ENCODE peak calls at places on chromosome 20, in seven cellular contexts. U is mesendoderm, H is H9, C is neuronal stem cell, K is IMR-90, M is H1, Y is trophoblast cell. D is an unnamed sample.
A peak's percentile ranks its signal among the peaks of the same experiment; 100 is the strongest.

GRCh38 chr20:34566978-34567884 is 8.7 kb downstream of the MAP1LC3A start:
- DNase-seq in U (no peak), H (no peak), C (no peak), K (no peak), M (no peak), Y (no peak), D (no peak)

GRCh38 chr20:64152906-64153305 is 11.3 kb upstream of the MYT1 start:
- DNase-seq in U (no peak), H (no peak), C (no peak), K (no peak), M (no peak), Y (no peak), D (no peak)

GRCh38 chr20:1894951-1895673 is at the start of gene SIRPA:
- DNase-seq in U (peak; percentile 61), H (peak; percentile 48), C (peak; percentile 45), K (peak; percentile 64), M (peak; percentile 62), Y (peak; percentile 10), D (peak; percentile 80)

GRCh38 chr20:362271-363254 is 15.7 kb downstream of the NRSN2 start:
- DNase-seq in U (peak; percentile 61), H (peak; percentile 50), C (no peak), K (peak; percentile 83), M (no peak), Y (peak; percentile 65), D (peak; percentile 85)

GRCh38 chr20:57669626-57670025 is 40.2 kb downstream of the PMEPA1 start:
- DNase-seq in U (no peak), H (no peak), C (no peak), K (no peak), M (no peak), Y (no peak), D (no peak)

GRCh38 chr20:53021934-53022333 is 49.8 kb downstream of the TSHZ2 start:
- DNase-seq in U (no peak), H (no peak), C (no peak), K (no peak), M (no peak), Y (peak; percentile 27), D (peak; percentile 31)

GRCh38 chr20:52399352-52399751 is 207.8 kb upstream of the ZFP64 start:
- DNase-seq in U (no peak), H (no peak), C (no peak), K (no peak), M (no peak), Y (no peak), D (no peak)

GRCh38 chr20:25508083-25508770 is 77.1 kb downstream of the NINL start:
- DNase-seq in U (no peak), H (no peak), C (no peak), K (peak; percentile 85), M (no peak), Y (no peak), D (peak; percentile 63)

GRCh38 chr20:20904171-20904831 is 191.9 kb upstream of the RALGAPA2 start:
- DNase-seq in U (no peak), H (no peak), C (no peak), K (no peak), M (no peak), Y (peak; percentile 73), D (no peak)

GRCh38 chr20:37276494-37277252 is 12.8 kb upstream of the MANBAL start:
- DNase-seq in U (no peak), H (no peak), C (no peak), K (peak; percentile 94), M (no peak), Y (peak; percentile 49), D (peak; percentile 51)

GRCh38 chr20:44209691-44210421 is 715 bp downstream of the OSER1 start:
- DNase-seq in U (peak; percentile 69), H (no peak), C (peak; percentile 47), K (peak; percentile 35), M (peak; percentile 66), Y (peak; percentile 34), D (peak; percentile 64)

GRCh38 chr20:38260025-38260377 is 534 bp downstream of the KIAA1755 start:
- DNase-seq in U (no peak), H (no peak), C (no peak), K (no peak), M (no peak), Y (no peak), D (no peak)

GRCh38 chr20:45103072-45103471 is 2.1 kb upstream of the KCNS1 start:
- DNase-seq in U (no peak), H (no peak), C (no peak), K (no peak), M (no peak), Y (no peak), D (no peak)

GRCh38 chr20:13098720-13099355 is 90.1 kb downstream of the SPTLC3 start:
- DNase-seq in U (no peak), H (no peak), C (no peak), K (no peak), M (no peak), Y (peak; percentile 62), D (no peak)

GRCh38 chr20:61436674-61437279 is 184.7 kb downstream of the CDH4 start:
- DNase-seq in U (peak; percentile 100), H (peak; percentile 96), C (peak; percentile 91), K (peak; percentile 58), M (peak; percentile 84), Y (no peak), D (peak; percentile 37)

GRCh38 chr20:25437153-25437581 is 29.7 kb downstream of the GINS1 start:
- DNase-seq in U (peak; percentile 92), H (no peak), C (peak; percentile 32), K (peak; percentile 40), M (peak; percentile 58), Y (peak; percentile 67), D (no peak)

GRCh38 chr20:35630636-35631035 is 15.0 kb downstream of the SPAG4 start:
- DNase-seq in U (no peak), H (peak; percentile 14), C (no peak), K (no peak), M (no peak), Y (no peak), D (no peak)

GRCh38 chr20:15927893-15928650 is 645.2 kb downstream of the KIF16B start:
- DNase-seq in U (no peak), H (no peak), C (no peak), K (no peak), M (no peak), Y (peak; percentile 87), D (no peak)
- H4K8ac ChIP-seq in U (no peak overlapping the region), H (no peak overlapping the region), C (no peak overlapping the region), K (no peak overlapping the region), M (no peak overlapping the region), Y (no peak overlapping the region), D (no peak overlapping the region)

DNA sequence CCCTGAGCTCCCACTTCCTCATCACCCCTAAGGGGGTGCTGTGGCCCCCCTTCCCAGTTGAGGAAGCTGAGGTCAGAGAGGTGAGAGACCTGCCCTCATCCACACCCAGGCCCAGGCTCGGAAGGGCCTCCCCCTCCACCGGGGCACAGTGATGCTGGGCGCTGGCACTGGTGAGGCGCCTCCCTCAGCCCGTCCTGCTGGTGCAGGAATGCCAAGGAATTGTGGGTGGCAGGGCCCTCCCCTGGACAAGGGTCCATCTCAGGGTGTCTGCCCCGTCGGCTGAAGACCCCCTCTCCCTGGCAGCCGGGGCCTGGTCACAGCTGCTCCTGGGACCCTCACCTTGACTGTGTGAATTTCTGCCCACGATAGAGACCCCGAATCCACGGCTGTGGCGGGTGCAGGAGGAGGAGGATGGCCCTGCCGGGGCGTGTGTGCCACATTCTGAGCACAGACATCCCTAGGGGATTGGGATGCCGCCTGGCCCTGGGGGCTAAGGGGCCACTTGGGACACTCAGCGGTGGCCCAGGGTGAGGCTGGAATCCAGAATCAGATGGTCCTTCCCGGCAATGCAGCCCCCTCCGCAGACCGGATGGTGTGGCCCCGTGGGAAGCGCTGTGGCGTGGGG is 70.2 kb upstream of the GATA5 start:
- DNase-seq in U (no peak), H (no peak), C (no peak), K (no peak), M (no peak), Y (no peak), D (no peak)
- H4K8ac ChIP-seq in U (no peak overlapping the region), H (no peak overlapping the region), C (no peak overlapping the region), K (no peak overlapping the region), M (no peak overlapping the region), Y (no peak overlapping the region), D (no peak overlapping the region)

GRCh38 chr20:47050996-47051395 is 156.4 kb downstream of the EYA2 start:
- DNase-seq in U (no peak), H (no peak), C (no peak), K (no peak), M (no peak), Y (no peak), D (no peak)
- H4K8ac ChIP-seq in U (no peak overlapping the region), H (no peak overlapping the region), C (no peak overlapping the region), K (no peak overlapping the region), M (no peak overlapping the region), Y (no peak overlapping the region), D (no peak overlapping the region)

GRCh38 chr20:4617484-4617883 is 104.2 kb upstream of the PRND start:
- DNase-seq in U (no peak), H (no peak), C (no peak), K (no peak), M (no peak), Y (no peak), D (no peak)

GRCh38 chr20:4613718-4614620 is 107.7 kb upstream of the PRND start:
- DNase-seq in U (peak; percentile 82), H (peak; percentile 57), C (no peak), K (no peak), M (peak; percentile 68), Y (peak; percentile 39), D (peak; percentile 32)

GRCh38 chr20:4613184-4613583 is 108.5 kb upstream of the PRND start:
- DNase-seq in U (no peak), H (no peak), C (no peak), K (no peak), M (no peak), Y (no peak), D (no peak)

GRCh38 chr20:4617019-4617418 is 104.7 kb upstream of the PRND start:
- DNase-seq in U (no peak), H (no peak), C (no peak), K (no peak), M (no peak), Y (no peak), D (no peak)
- H4K8ac ChIP-seq in U (no peak overlapping the region), H (no peak overlapping the region), C (no peak overlapping the region), K (no peak overlapping the region), M (no peak overlapping the region), Y (no peak overlapping the region), D (no peak overlapping the region)

D was measured in mesenchymal stem cell.